ENCODE peak calls at places on chromosomes 5 and 9, in nine cellular contexts. One of them, this sample, is unnamed.

GRCh38 chr9:10612649-10613398 is at the start of gene PTPRD:
- DNase-seq in astrocyte of the spinal cord: peak; percentile 22
- DNase-seq in stimulated activated CD4-positive, alpha-beta T cell treated with anti-CD3 and anti-CD28 coated beads, Interleukin-4, amount 100 ng/mL, for 4 hours: no peak
- DNase-seq in GF-D8: no peak
- DNase-seq in NCI-H1048: peak; percentile 21
- DNase-seq in HT-29: no peak
- DNase-seq in GM23248: peak; percentile 42
- DNase-seq in frontal cortex: peak; percentile 37
- DNase-seq in stimulated activated CD8-positive, alpha-beta memory T cell treated with anti-CD3 and anti-CD28 coated beads, Interleukin-15, amount 100 ng/mL, for 24 hours: no peak
- DNase-seq in this sample: no peak

GRCh38 chr9:114078021-114078780 is at the start of gene AMBP:
- DNase-seq in astrocyte of the spinal cord: no peak
- DNase-seq in stimulated activated CD4-positive, alpha-beta T cell treated with anti-CD3 and anti-CD28 coated beads, Interleukin-4, amount 100 ng/mL, for 4 hours: no peak
- DNase-seq in GF-D8: no peak
- DNase-seq in NCI-H1048: no peak
- DNase-seq in HT-29: peak; percentile 49
- DNase-seq in GM23248: no peak
- DNase-seq in frontal cortex: no peak
- DNase-seq in stimulated activated CD8-positive, alpha-beta memory T cell treated with anti-CD3 and anti-CD28 coated beads, Interleukin-15, amount 100 ng/mL, for 24 hours: no peak
- DNase-seq in this sample: no peak

GRCh38 chr9:16794871-16795639 is 75.4 kb downstream of the BNC2 start:
- DNase-seq in astrocyte of the spinal cord: peak; percentile 29
- DNase-seq in stimulated activated CD4-positive, alpha-beta T cell treated with anti-CD3 and anti-CD28 coated beads, Interleukin-4, amount 100 ng/mL, for 4 hours: no peak
- DNase-seq in GF-D8: no peak
- DNase-seq in NCI-H1048: no peak
- DNase-seq in HT-29: no peak
- DNase-seq in GM23248: peak; percentile 93
- DNase-seq in frontal cortex: no peak
- DNase-seq in stimulated activated CD8-positive, alpha-beta memory T cell treated with anti-CD3 and anti-CD28 coated beads, Interleukin-15, amount 100 ng/mL, for 24 hours: no peak
- DNase-seq in this sample: no peak

GRCh38 chr5:122126177-122126701 is 3.1 kb upstream of the ZNF474 start:
- DNase-seq in astrocyte of the spinal cord: peak; percentile 81
- DNase-seq in stimulated activated CD4-positive, alpha-beta T cell treated with anti-CD3 and anti-CD28 coated beads, Interleukin-4, amount 100 ng/mL, for 4 hours: no peak
- DNase-seq in GF-D8: no peak
- DNase-seq in NCI-H1048: no peak
- DNase-seq in HT-29: no peak
- DNase-seq in GM23248: peak; percentile 71
- DNase-seq in frontal cortex: no peak
- DNase-seq in stimulated activated CD8-positive, alpha-beta memory T cell treated with anti-CD3 and anti-CD28 coated beads, Interleukin-15, amount 100 ng/mL, for 24 hours: no peak
- DNase-seq in this sample: no peak

GRCh38 chr9:69149321-69149807 is 24.7 kb upstream of the TJP2 start:
- DNase-seq in astrocyte of the spinal cord: peak; percentile 72
- DNase-seq in stimulated activated CD4-positive, alpha-beta T cell treated with anti-CD3 and anti-CD28 coated beads, Interleukin-4, amount 100 ng/mL, for 4 hours: no peak
- DNase-seq in GF-D8: no peak
- DNase-seq in NCI-H1048: no peak
- DNase-seq in HT-29: no peak
- DNase-seq in GM23248: peak; percentile 80
- DNase-seq in frontal cortex: no peak
- DNase-seq in stimulated activated CD8-positive, alpha-beta memory T cell treated with anti-CD3 and anti-CD28 coated beads, Interleukin-15, amount 100 ng/mL, for 24 hours: no peak
- DNase-seq in this sample: no peak

GRCh38 chr5:93915142-93915553 is 173.7 kb upstream of the POU5F2 start:
- DNase-seq in astrocyte of the spinal cord: peak; percentile 73
- DNase-seq in stimulated activated CD4-positive, alpha-beta T cell treated with anti-CD3 and anti-CD28 coated beads, Interleukin-4, amount 100 ng/mL, for 4 hours: no peak
- DNase-seq in GF-D8: no peak
- DNase-seq in NCI-H1048: no peak
- DNase-seq in HT-29: peak; percentile 65
- DNase-seq in GM23248: peak; percentile 68
- DNase-seq in frontal cortex: no peak
- DNase-seq in stimulated activated CD8-positive, alpha-beta memory T cell treated with anti-CD3 and anti-CD28 coated beads, Interleukin-15, amount 100 ng/mL, for 24 hours: no peak
- DNase-seq in this sample: peak; percentile 41

GRCh38 chr5:33530963-33531298 is 90.2 kb downstream of the TARS1 start:
- DNase-seq in astrocyte of the spinal cord: no peak
- DNase-seq in stimulated activated CD4-positive, alpha-beta T cell treated with anti-CD3 and anti-CD28 coated beads, Interleukin-4, amount 100 ng/mL, for 4 hours: no peak
- DNase-seq in GF-D8: no peak
- DNase-seq in NCI-H1048: no peak
- DNase-seq in HT-29: no peak
- DNase-seq in GM23248: no peak
- DNase-seq in frontal cortex: no peak
- DNase-seq in stimulated activated CD8-positive, alpha-beta memory T cell treated with anti-CD3 and anti-CD28 coated beads, Interleukin-15, amount 100 ng/mL, for 24 hours: no peak
- DNase-seq in this sample: no peak

GRCh38 chr5:38695021-38695961 is 138.8 kb upstream of the LIFR start:
- DNase-seq in astrocyte of the spinal cord: no peak
- DNase-seq in stimulated activated CD4-positive, alpha-beta T cell treated with anti-CD3 and anti-CD28 coated beads, Interleukin-4, amount 100 ng/mL, for 4 hours: no peak
- DNase-seq in GF-D8: no peak
- DNase-seq in NCI-H1048: no peak
- DNase-seq in HT-29: no peak
- DNase-seq in GM23248: no peak
- DNase-seq in frontal cortex: no peak
- DNase-seq in stimulated activated CD8-positive, alpha-beta memory T cell treated with anti-CD3 and anti-CD28 coated beads, Interleukin-15, amount 100 ng/mL, for 24 hours: no peak
- DNase-seq in this sample: no peak

GRCh38 chr9:9389904-9390303 is 1222.9 kb downstream of the PTPRD start:
- DNase-seq in astrocyte of the spinal cord: no peak
- DNase-seq in stimulated activated CD4-positive, alpha-beta T cell treated with anti-CD3 and anti-CD28 coated beads, Interleukin-4, amount 100 ng/mL, for 4 hours: no peak
- DNase-seq in GF-D8: no peak
- DNase-seq in NCI-H1048: no peak
- DNase-seq in HT-29: no peak
- DNase-seq in GM23248: no peak
- DNase-seq in frontal cortex: no peak
- DNase-seq in stimulated activated CD8-positive, alpha-beta memory T cell treated with anti-CD3 and anti-CD28 coated beads, Interleukin-15, amount 100 ng/mL, for 24 hours: no peak
- DNase-seq in this sample: no peak

GRCh38 chr5:32612134-32612888 is 27.0 kb downstream of the SUB1 start:
- DNase-seq in astrocyte of the spinal cord: peak; percentile 34
- DNase-seq in stimulated activated CD4-positive, alpha-beta T cell treated with anti-CD3 and anti-CD28 coated beads, Interleukin-4, amount 100 ng/mL, for 4 hours: no peak
- DNase-seq in GF-D8: no peak
- DNase-seq in NCI-H1048: no peak
- DNase-seq in HT-29: no peak
- DNase-seq in GM23248: peak; percentile 21
- DNase-seq in frontal cortex: no peak
- DNase-seq in stimulated activated CD8-positive, alpha-beta memory T cell treated with anti-CD3 and anti-CD28 coated beads, Interleukin-15, amount 100 ng/mL, for 24 hours: no peak
- DNase-seq in this sample: no peak

GRCh38 chr5:44332360-44332971 is 56.8 kb downstream of the FGF10 start:
- DNase-seq in astrocyte of the spinal cord: peak; percentile 50
- DNase-seq in stimulated activated CD4-positive, alpha-beta T cell treated with anti-CD3 and anti-CD28 coated beads, Interleukin-4, amount 100 ng/mL, for 4 hours: no peak
- DNase-seq in GF-D8: no peak
- DNase-seq in NCI-H1048: peak; percentile 13
- DNase-seq in HT-29: peak; percentile 81
- DNase-seq in GM23248: peak; percentile 69
- DNase-seq in frontal cortex: no peak
- DNase-seq in stimulated activated CD8-positive, alpha-beta memory T cell treated with anti-CD3 and anti-CD28 coated beads, Interleukin-15, amount 100 ng/mL, for 24 hours: no peak
- DNase-seq in this sample: peak; percentile 45

GRCh38 chr5:6902597-6902996 is 189.4 kb downstream of the TENT4A start:
- DNase-seq in astrocyte of the spinal cord: no peak
- DNase-seq in stimulated activated CD4-positive, alpha-beta T cell treated with anti-CD3 and anti-CD28 coated beads, Interleukin-4, amount 100 ng/mL, for 4 hours: no peak
- DNase-seq in GF-D8: no peak
- DNase-seq in NCI-H1048: no peak
- DNase-seq in HT-29: no peak
- DNase-seq in GM23248: no peak
- DNase-seq in frontal cortex: no peak
- DNase-seq in stimulated activated CD8-positive, alpha-beta memory T cell treated with anti-CD3 and anti-CD28 coated beads, Interleukin-15, amount 100 ng/mL, for 24 hours: no peak
- DNase-seq in this sample: no peak

GRCh38 chr5:14097998-14098471 is 45.1 kb upstream of the TRIO start:
- DNase-seq in astrocyte of the spinal cord: peak; percentile 6
- DNase-seq in stimulated activated CD4-positive, alpha-beta T cell treated with anti-CD3 and anti-CD28 coated beads, Interleukin-4, amount 100 ng/mL, for 4 hours: no peak
- DNase-seq in GF-D8: no peak
- DNase-seq in NCI-H1048: no peak
- DNase-seq in HT-29: no peak
- DNase-seq in GM23248: peak; percentile 91
- DNase-seq in frontal cortex: no peak
- DNase-seq in stimulated activated CD8-positive, alpha-beta memory T cell treated with anti-CD3 and anti-CD28 coated beads, Interleukin-15, amount 100 ng/mL, for 24 hours: no peak
- DNase-seq in this sample: no peak

This sample was measured in AML-193.